ENCODE peak calls at places on chromosomes 16 and 17, in four cellular contexts. One of them, this sample, is unnamed.

GRCh38 chr17:81523139-81524062 is 4.8 kb upstream of the FSCN2 start:
- DNase-seq in body of pancreas: no peak
- DNase-seq in fibroblast of mammary gland: no peak
- DNase-seq in esophagus squamous epithelium: no peak
- DNase-seq in this sample: no peak

GRCh38 chr17:45435481-45435880 is 2.8 kb upstream of the ARHGAP27 start:
- DNase-seq in body of pancreas: no peak
- DNase-seq in fibroblast of mammary gland: no peak
- DNase-seq in esophagus squamous epithelium: no peak
- DNase-seq in this sample: no peak

GRCh38 chr16:20241321-20241720 is 86.0 kb downstream of the GP2 start:
- DNase-seq in body of pancreas: no peak
- DNase-seq in esophagus squamous epithelium: no peak
- DNase-seq in fibroblast of mammary gland: no peak
- DNase-seq in this sample: no peak

GRCh38 chr17:10384175-10384574 is 11.4 kb upstream of the MYH13 start:
- DNase-seq in fibroblast of mammary gland: no peak
- DNase-seq in body of pancreas: no peak
- DNase-seq in esophagus squamous epithelium: no peak
- DNase-seq in this sample: no peak

GRCh38 chr17:82338858-82339633 is 5.5 kb upstream of the SECTM1 start:
- DNase-seq in esophagus squamous epithelium: no peak
- DNase-seq in body of pancreas: peak
- DNase-seq in fibroblast of mammary gland: peak
- DNase-seq in this sample: no peak

GRCh38 chr17:34725740-34726139 is 146.4 kb downstream of the TMEM132E start:
- DNase-seq in body of pancreas: no peak
- DNase-seq in fibroblast of mammary gland: no peak
- DNase-seq in esophagus squamous epithelium: no peak
- DNase-seq in this sample: no peak

GRCh38 chr17:32998893-32999240 is 7.2 kb downstream of the SPACA3 start:
- DNase-seq in fibroblast of mammary gland: peak
- DNase-seq in body of pancreas: no peak
- DNase-seq in esophagus squamous epithelium: no peak
- DNase-seq in this sample: no peak

GRCh38 chr16:89958068-89958467 is 9.5 kb downstream of the DEF8 start:
- DNase-seq in fibroblast of mammary gland: peak
- DNase-seq in esophagus squamous epithelium: no peak
- DNase-seq in body of pancreas: peak
- DNase-seq in this sample: no peak

GRCh38 chr16:27999687-28000086 is 63.8 kb downstream of the GSG1L start:
- DNase-seq in body of pancreas: no peak
- DNase-seq in fibroblast of mammary gland: peak
- DNase-seq in esophagus squamous epithelium: no peak
- DNase-seq in this sample: no peak

GRCh38 chr16:35196313-35196712 is 1736.9 kb downstream of the TP53TG3F start:
- DNase-seq in body of pancreas: no peak
- DNase-seq in esophagus squamous epithelium: no peak
- DNase-seq in fibroblast of mammary gland: no peak
- DNase-seq in this sample: no peak

GRCh38 chr16:22099256-22099975 is 7.1 kb downstream of the VWA3A start:
- DNase-seq in esophagus squamous epithelium: no peak
- DNase-seq in body of pancreas: no peak
- DNase-seq in fibroblast of mammary gland: no peak
- DNase-seq in this sample: no peak

GRCh38 chr17:20271016-20271610 is 196.2 kb downstream of the LGALS9B start:
- DNase-seq in esophagus squamous epithelium: no peak
- DNase-seq in body of pancreas: no peak
- DNase-seq in fibroblast of mammary gland: no peak
- DNase-seq in this sample: no peak

GRCh38 chr17:50283246-50283645 is 9.0 kb downstream of the TMEM92 start:
- DNase-seq in body of pancreas: no peak
- DNase-seq in fibroblast of mammary gland: peak
- DNase-seq in esophagus squamous epithelium: no peak
- DNase-seq in this sample: no peak

GRCh38 chr17:79864617-79865250 is 25.5 kb upstream of the CBX4 start:
- DNase-seq in esophagus squamous epithelium: no peak
- DNase-seq in fibroblast of mammary gland: no peak
- DNase-seq in body of pancreas: no peak
- DNase-seq in this sample: peak

GRCh38 chr16:85750827-85751641 is at the start of gene C16orf74:
- DNase-seq in body of pancreas: peak
- DNase-seq in esophagus squamous epithelium: no peak
- DNase-seq in fibroblast of mammary gland: no peak
- DNase-seq in this sample: peak

GRCh38 chr17:3482851-3483250 is 7.1 kb downstream of the ASPA start:
- DNase-seq in fibroblast of mammary gland: no peak
- DNase-seq in body of pancreas: no peak
- DNase-seq in esophagus squamous epithelium: no peak
- DNase-seq in this sample: no peak

GRCh38 chr17:57366558-57367351 is 110.4 kb downstream of the MSI2 start:
- DNase-seq in fibroblast of mammary gland: no peak
- DNase-seq in esophagus squamous epithelium: no peak
- DNase-seq in body of pancreas: peak
- DNase-seq in this sample: no peak

GRCh38 chr17:73493212-73493814 is 150.9 kb downstream of the SDK2 start:
- DNase-seq in fibroblast of mammary gland: no peak
- DNase-seq in body of pancreas: no peak
- DNase-seq in esophagus squamous epithelium: no peak
- DNase-seq in this sample: no peak

GRCh38 chr17:64354824-64355535 is 35.7 kb downstream of the PECAM1 start:
- DNase-seq in body of pancreas: no peak
- DNase-seq in fibroblast of mammary gland: peak
- DNase-seq in esophagus squamous epithelium: no peak
- DNase-seq in this sample: no peak

GRCh38 chr16:28991687-28992086 is 6.8 kb downstream of the LAT start:
- DNase-seq in esophagus squamous epithelium: no peak
- DNase-seq in body of pancreas: no peak
- DNase-seq in fibroblast of mammary gland: no peak
- DNase-seq in this sample: no peak

GRCh38 chr17:45341389-45342158 is 24.8 kb upstream of the MAP3K14 start:
- DNase-seq in fibroblast of mammary gland: peak
- DNase-seq in body of pancreas: peak
- DNase-seq in esophagus squamous epithelium: no peak
- DNase-seq in this sample: no peak

GRCh38 chr16:17222756-17223411 is 247.9 kb downstream of the XYLT1 start:
- DNase-seq in body of pancreas: peak
- DNase-seq in esophagus squamous epithelium: no peak
- DNase-seq in fibroblast of mammary gland: no peak
- DNase-seq in this sample: no peak

GRCh38 chr17:55693244-55694216 is 29.1 kb downstream of the TMEM100 start:
- DNase-seq in esophagus squamous epithelium: no peak
- DNase-seq in body of pancreas: peak
- DNase-seq in fibroblast of mammary gland: peak
- DNase-seq in this sample: no peak

GRCh38 chr16:25257504-25257955 is at the start of gene ZKSCAN2:
- DNase-seq in esophagus squamous epithelium: peak
- DNase-seq in fibroblast of mammary gland: peak
- DNase-seq in body of pancreas: peak
- DNase-seq in this sample: peak

GRCh38 chr16:67842509-67843342 is 606 bp downstream of the THAP11 start:
- DNase-seq in body of pancreas: peak
- DNase-seq in fibroblast of mammary gland: peak
- DNase-seq in esophagus squamous epithelium: no peak
- DNase-seq in this sample: peak

GRCh38 chr17:78971764-78972506 is 7.8 kb downstream of the LGALS3BP start:
- DNase-seq in esophagus squamous epithelium: no peak
- DNase-seq in body of pancreas: no peak
- DNase-seq in fibroblast of mammary gland: no peak
- DNase-seq in this sample: no peak

GRCh38 chr17:29007456-29008455 is 1.9 kb upstream of the SEZ6 start:
- DNase-seq in esophagus squamous epithelium: no peak
- DNase-seq in body of pancreas: no peak
- DNase-seq in fibroblast of mammary gland: peak
- DNase-seq in this sample: no peak

DNA sequence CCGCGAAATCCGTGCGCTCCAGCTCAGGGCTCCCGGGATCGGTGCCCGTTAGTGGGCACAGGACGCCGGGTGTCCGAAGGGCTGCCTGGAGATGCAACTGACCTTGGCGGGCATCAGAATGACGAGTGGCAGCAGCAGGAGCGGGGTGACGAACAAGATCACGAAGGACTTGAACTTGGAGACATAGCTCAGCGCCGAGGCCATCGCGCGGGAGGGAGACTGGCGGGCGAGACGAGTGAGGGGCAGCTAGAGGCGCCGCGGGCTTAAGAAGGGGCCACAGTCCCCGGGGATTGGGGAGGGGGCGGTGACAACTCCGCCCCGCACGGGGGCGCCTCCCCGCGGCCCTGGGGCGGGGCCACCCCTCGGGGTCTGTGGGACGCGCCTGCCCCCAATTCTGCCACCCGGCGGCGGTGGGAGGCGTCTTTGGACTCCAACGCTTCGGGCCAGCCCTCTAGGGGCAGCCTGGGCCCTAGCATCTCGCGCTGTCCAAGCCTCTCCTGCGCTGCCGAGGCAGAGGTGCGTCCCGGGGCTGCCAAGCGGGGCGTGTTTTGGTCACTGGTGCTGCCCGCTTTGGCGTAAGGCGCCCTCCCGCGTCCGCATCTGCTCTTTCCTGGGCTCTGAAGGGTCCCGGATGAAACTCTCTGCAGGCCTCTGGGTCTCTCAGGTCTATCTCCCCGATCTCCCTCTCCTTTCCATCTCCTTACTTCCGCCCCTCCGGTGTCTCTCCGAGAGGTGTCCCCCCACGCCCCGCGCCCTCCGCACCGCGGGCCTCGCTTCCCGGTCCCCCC is at the start of gene SLC13A5:
- DNase-seq in body of pancreas: peak
- DNase-seq in fibroblast of mammary gland: peak
- DNase-seq in esophagus squamous epithelium: no peak
- DNase-seq in this sample: no peak
- TF ChIP-seq CTCF in body of pancreas: no peak
- TF ChIP-seq CTCF in fibroblast of mammary gland: peak
- TF ChIP-seq CTCF in esophagus squamous epithelium: no peak
- TF ChIP-seq CTCF in this sample: no peak

DNA sequence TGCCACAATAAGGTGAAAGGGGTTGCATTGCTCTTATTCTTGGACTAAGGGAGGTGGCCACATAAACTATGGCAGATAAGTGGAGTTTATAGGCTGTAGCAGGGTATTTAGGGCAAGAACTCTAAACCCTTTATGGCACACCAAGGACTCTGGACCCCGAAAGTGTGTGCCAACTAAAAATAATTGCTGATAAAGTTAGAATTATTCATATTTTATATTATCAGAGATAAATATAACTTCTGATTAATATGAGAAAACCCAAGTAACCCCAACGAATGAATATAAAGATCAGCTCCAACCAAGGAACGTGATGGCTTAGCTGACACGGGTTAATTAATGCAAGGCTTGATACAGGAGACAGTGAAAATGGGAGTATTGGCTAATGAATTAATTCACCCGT is 8.8 kb upstream of the SDR42E1 start:
- DNase-seq in fibroblast of mammary gland: no peak
- DNase-seq in esophagus squamous epithelium: no peak
- DNase-seq in body of pancreas: no peak
- DNase-seq in this sample: no peak
- H3K4me3 ChIP-seq in fibroblast of mammary gland: no peak
- H3K4me3 ChIP-seq in esophagus squamous epithelium: no peak
- H3K4me3 ChIP-seq in body of pancreas: no peak
- H3K4me3 ChIP-seq in this sample: no peak

DNA sequence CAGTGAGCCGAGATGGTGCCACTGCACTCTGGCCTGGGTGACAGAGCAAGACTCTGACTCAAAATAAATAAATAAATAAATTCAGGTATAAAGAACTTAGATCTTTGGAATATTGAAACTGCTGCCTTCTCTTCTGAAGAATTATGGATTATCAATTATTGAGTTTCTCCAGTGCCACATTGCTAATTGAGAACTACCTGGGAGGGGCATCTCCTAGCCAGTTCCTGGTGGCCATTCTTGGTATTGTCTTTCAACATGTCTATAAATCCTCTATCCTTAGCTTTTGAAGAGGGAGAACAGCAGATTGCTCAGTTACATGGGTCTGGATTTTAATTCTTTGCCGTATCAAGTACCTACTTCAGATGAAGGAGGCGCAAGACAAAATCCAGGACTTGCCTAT is 29.2 kb downstream of the CALCOCO2 start:
- DNase-seq in esophagus squamous epithelium: no peak
- DNase-seq in body of pancreas: no peak
- DNase-seq in fibroblast of mammary gland: no peak
- DNase-seq in this sample: no peak
- TF ChIP-seq CTCF in esophagus squamous epithelium: no peak
- TF ChIP-seq CTCF in body of pancreas: peak
- TF ChIP-seq CTCF in fibroblast of mammary gland: peak
- TF ChIP-seq CTCF in this sample: peak

GRCh38 chr17:59372138-59372751 is 40.8 kb downstream of the YPEL2 start:
- DNase-seq in esophagus squamous epithelium: no peak
- DNase-seq in fibroblast of mammary gland: peak
- DNase-seq in body of pancreas: peak
- DNase-seq in this sample: peak
- H3K4me3 ChIP-seq in esophagus squamous epithelium: no peak
- H3K4me3 ChIP-seq in fibroblast of mammary gland: no peak
- H3K4me3 ChIP-seq in body of pancreas: no peak
- H3K4me3 ChIP-seq in this sample: no peak

DNA sequence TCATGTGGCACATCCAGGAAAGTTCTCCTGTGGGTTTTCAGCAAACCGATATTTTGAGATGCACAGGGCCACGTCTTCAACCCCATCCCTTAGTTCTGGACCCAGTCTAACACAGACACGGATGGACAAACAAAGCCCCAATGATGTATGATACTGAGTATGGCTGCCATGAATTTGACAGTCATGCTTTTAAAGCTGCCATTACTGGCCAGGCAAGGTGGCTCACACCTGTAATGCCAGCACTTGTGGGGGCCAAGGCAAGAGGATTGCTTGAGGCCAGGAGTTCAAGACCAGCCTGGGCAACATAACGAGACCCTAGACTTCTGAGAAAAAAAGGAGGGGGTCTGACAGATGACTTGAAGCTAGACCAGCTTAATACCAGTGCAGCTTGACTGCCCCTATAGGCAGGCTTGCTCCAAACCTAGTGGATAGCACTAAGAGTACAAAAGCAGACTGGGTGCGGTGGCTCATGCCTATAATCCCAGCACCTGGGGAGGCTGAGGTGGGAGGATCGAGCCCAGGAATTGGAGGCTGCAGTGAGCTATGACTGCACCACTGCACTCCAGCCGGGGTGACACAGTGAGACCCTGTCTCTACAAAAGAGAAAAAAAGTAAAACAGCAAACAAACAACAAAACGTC is 10.8 kb upstream of the ZNF629 start:
- DNase-seq in body of pancreas: no peak
- DNase-seq in fibroblast of mammary gland: no peak
- DNase-seq in esophagus squamous epithelium: no peak
- DNase-seq in this sample: no peak
- TF ChIP-seq CTCF in body of pancreas: no peak
- TF ChIP-seq CTCF in fibroblast of mammary gland: no peak
- TF ChIP-seq CTCF in esophagus squamous epithelium: no peak
- TF ChIP-seq CTCF in this sample: no peak

GRCh38 chr16:70438983-70439862 is at the start of gene ST3GAL2:
- DNase-seq in esophagus squamous epithelium: peak
- DNase-seq in fibroblast of mammary gland: peak
- DNase-seq in body of pancreas: peak
- DNase-seq in this sample: peak
- H3K4me3 ChIP-seq in esophagus squamous epithelium: peak
- H3K4me3 ChIP-seq in fibroblast of mammary gland: peak
- H3K4me3 ChIP-seq in body of pancreas: peak
- H3K4me3 ChIP-seq in this sample: peak

DNA sequence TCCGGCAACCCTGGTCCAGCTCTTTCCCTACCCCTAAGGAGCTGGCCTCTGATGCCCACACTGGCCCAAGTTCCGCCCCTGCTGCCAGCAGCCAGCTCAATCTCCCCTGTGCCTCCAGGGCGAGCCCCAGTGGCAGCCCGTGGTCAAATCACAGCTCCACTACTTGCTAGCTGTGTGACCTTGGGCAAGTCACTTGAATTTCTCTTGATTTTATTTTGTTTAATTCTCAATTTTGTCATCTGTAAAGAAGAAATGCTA is 10.3 kb downstream of the CASKIN2 start:
- DNase-seq in fibroblast of mammary gland: no peak
- DNase-seq in esophagus squamous epithelium: no peak
- DNase-seq in body of pancreas: no peak
- DNase-seq in this sample: no peak
- TF ChIP-seq CTCF in fibroblast of mammary gland: no peak
- TF ChIP-seq CTCF in esophagus squamous epithelium: no peak
- TF ChIP-seq CTCF in body of pancreas: no peak
- TF ChIP-seq CTCF in this sample: no peak